ENCODE peak calls at places on chromosomes 1 and 21, in nine cellular contexts. R is Caco-2, M is fibroblast of lung, T is body of pancreas, F is AG09309, Z is thyroid gland, L is IMR-90, N is esophagus squamous epithelium, Q is cardiac muscle cell. C is an unnamed sample.

GRCh38 chr1:203556047-203556851 is 62.3 kb downstream of the OPTC start:
- DNase-seq in Q (peak), Z (peak), R (no peak), T (peak), N (no peak), F (peak), M (peak), L (peak), C (no peak)

GRCh38 chr1:12511516-12512468 is 106.2 kb downstream of the DHRS3 start:
- DNase-seq in M (peak), Z (peak), R (no peak), Q (no peak), N (no peak), F (no peak), T (no peak), L (peak), C (no peak)

GRCh38 chr1:204503122-204503912 is 8.7 kb upstream of the PIK3C2B start:
- DNase-seq in N (no peak), Z (no peak), F (no peak), M (peak), R (no peak), Q (peak), T (no peak), L (peak), C (no peak)

GRCh38 chr1:176820292-176821056 is 344.0 kb downstream of the ASTN1 start:
- DNase-seq in L (no peak), Q (no peak), M (no peak), F (no peak), R (no peak), Z (no peak), N (no peak), T (no peak), C (no peak)

GRCh38 chr1:182391028-182391361 is 595 bp downstream of the GLUL start:
- DNase-seq in F (no peak), N (no peak), Q (no peak), L (no peak), M (no peak), R (peak), Z (no peak), T (no peak), C (no peak)

GRCh38 chr1:220708929-220709801 is 19.0 kb downstream of the C1orf115 start:
- DNase-seq in Q (no peak), F (no peak), N (no peak), M (no peak), R (no peak), T (peak), Z (no peak), L (no peak), C (no peak)

GRCh38 chr1:53606197-53607095 is 132.5 kb downstream of the GLIS1 start:
- DNase-seq in Z (no peak), Q (no peak), T (no peak), L (no peak), R (no peak), M (no peak), N (no peak), F (no peak), C (no peak)

GRCh38 chr1:92380867-92381266 is 82.0 kb downstream of the RPAP2 start:
- DNase-seq in Z (no peak), T (no peak), N (no peak), M (no peak), F (no peak), R (no peak), Q (no peak), L (no peak), C (no peak)

DNA sequence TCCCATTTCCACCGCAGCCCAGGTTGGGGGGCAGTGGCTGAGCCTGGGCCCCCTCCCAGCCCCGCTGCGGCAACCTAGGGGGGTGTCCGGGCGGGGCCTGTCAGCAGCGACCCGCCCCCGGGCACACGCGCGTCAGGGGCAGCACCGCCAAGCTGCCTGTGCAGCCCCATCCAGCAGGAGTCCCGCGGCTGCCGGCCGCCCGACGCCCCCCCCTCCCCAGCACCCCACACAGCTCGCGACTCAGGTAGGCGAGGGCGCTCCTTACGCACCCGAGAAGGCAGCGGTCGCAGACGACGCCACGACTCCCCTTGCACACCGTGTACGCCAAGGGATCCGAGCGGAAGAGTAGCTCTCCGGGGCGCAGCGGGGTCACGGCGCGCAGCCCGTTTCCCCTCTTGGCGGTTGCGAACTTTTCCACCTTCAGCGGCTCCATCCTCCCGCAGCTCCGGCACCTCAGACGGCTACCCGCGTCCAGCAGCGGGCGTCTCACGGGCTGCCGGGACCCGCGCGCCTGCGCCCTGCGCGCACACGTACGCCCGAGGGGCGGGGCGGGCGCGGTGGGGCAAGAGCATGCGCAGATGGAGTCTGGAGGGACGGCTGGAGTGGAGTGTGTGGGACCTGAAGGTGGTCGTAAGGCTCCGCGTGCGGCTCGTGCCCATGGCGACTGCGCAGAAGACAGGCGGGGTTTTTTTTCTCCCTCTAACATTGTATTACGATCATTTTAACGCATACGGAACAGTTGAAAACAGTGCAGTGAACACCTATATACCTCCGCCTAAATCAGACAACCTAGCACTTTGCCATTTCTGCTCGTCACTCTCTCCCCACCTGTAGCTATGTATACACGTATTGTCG is at the start of gene SMYD3:
- DNase-seq in N (no peak), M (peak), L (peak), Z (peak), Q (peak), T (peak), R (peak), F (no peak), C (no peak)
- TF ChIP-seq CTCF in N (no peak), M (no peak), L (peak), Z (no peak), Q (peak), T (no peak), R (no peak), F (no peak), C (peak)

GRCh38 chr1:99764439-99764838 is 2.0 kb downstream of the FRRS1 start:
- DNase-seq in R (no peak), Q (no peak), Z (no peak), M (no peak), F (no peak), N (no peak), L (no peak), T (no peak), C (no peak)

GRCh38 chr1:99763956-99764355 is 2.5 kb downstream of the FRRS1 start:
- DNase-seq in L (peak), Z (no peak), N (no peak), Q (no peak), M (peak), T (no peak), R (no peak), F (no peak), C (no peak)

GRCh38 chr1:99766378-99766800 is at the start of gene FRRS1:
- DNase-seq in Q (peak), N (no peak), R (peak), F (peak), T (peak), Z (peak), L (peak), M (peak), C (peak)

GRCh38 chr1:99767996-99768524 is 1.6 kb upstream of the FRRS1 start:
- DNase-seq in N (no peak), M (peak), F (no peak), R (no peak), Z (no peak), L (no peak), T (no peak), Q (no peak), C (no peak)

DNA sequence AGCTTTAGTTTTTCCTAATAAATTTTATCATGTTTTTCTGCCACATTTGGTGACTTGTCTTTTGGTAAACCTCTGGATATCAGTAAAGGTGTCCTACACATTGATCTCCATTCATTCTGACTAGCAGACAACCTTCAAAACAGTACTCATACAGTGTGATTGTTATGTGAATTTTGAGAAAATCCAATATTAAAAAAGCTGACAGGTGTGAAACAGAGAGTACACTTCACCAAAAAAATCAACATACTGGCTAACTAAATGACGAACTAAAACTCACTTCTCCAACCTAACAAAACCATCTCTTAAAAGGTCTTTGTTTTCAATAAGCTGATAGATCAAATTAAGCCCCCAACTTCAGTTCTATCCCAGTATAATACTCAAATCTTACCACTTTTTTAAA is 1.5 kb downstream of the FRRS1 start:
- DNase-seq in Q (no peak), N (no peak), T (no peak), L (no peak), M (no peak), F (no peak), Z (no peak), R (no peak), C (no peak)
- H3K4me3 ChIP-seq in Q (no peak), N (peak), T (no peak), L (no peak), M (no peak), F (no peak), Z (no peak), R (no peak), C (no peak)

GRCh38 chr21:45002381-45003204 is 62.8 kb downstream of the SLX9 start:
- DNase-seq in L (no peak), Q (no peak), N (no peak), T (no peak), Z (no peak), R (no peak), F (no peak), M (no peak), C (no peak)

GRCh38 chr21:45001134-45002095 is 61.6 kb downstream of the SLX9 start:
- DNase-seq in M (peak), Z (peak), Q (no peak), R (no peak), T (no peak), N (no peak), F (peak), L (peak), C (peak)

GRCh38 chr21:45004059-45004422 is 64.2 kb downstream of the SLX9 start:
- DNase-seq in M (no peak), Q (no peak), R (no peak), T (peak), L (no peak), Z (no peak), F (no peak), N (no peak), C (no peak)

GRCh38 chr21:45004481-45005263 is 64.8 kb downstream of the SLX9 start:
- DNase-seq in N (no peak), F (no peak), T (peak), M (peak), L (peak), R (no peak), Q (no peak), Z (no peak), C (no peak)

DNA sequence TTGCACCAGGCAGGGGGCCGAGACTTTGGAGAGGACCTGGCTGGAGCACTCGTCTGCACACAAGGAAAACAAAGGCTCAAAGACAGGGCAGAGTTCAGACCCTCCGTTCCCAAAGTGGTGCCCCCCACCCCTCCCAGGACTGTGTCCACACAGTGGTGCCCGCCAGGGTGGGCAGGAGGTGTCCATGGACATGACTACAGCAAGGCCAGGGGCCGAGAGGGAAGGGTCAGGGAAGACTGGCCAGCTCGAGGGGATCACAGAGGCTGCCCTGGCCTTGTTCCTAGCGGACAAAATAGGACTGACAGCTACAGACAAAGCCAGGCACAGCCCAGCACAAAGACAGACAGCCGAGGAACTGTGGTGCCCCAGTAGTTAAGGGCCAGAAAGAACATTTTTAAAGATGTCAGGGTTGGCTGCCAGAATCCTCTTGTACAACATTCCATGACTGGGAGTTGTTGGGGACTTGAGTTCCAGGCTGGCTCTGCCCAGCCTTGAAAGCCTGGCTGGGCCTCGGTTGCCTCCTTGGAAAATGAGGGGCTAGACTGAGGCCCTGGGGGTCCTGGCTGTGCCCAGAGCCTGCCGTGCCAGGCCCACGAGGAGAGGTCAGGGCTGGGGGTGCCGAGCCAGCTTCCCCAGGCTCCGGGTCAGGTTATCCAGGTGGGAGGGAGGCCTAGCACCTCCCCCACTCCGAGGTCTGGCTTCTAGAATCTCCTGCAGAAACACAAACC is 63.7 kb downstream of the SLX9 start:
- DNase-seq in M (peak), Q (no peak), L (no peak), N (no peak), F (no peak), T (peak), R (no peak), Z (no peak), C (no peak)
- TF ChIP-seq CTCF in M (no peak), Q (no peak), L (no peak), N (no peak), F (no peak), T (no peak), R (no peak), Z (no peak), C (no peak)

GRCh38 chr1:26124433-26125318 is 13.1 kb downstream of the PDIK1L start:
- DNase-seq in L (no peak), Z (no peak), M (no peak), N (no peak), T (no peak), F (no peak), Q (no peak), R (no peak), C (no peak)

GRCh38 chr1:26125382-26125781 is 13.8 kb downstream of the PDIK1L start:
- DNase-seq in Z (no peak), Q (no peak), F (no peak), N (no peak), L (no peak), M (no peak), R (no peak), T (no peak), C (no peak)

GRCh38 chr1:26121854-26122773 is 10.5 kb downstream of the PDIK1L start:
- DNase-seq in Z (peak), T (no peak), M (no peak), N (no peak), F (no peak), L (no peak), R (no peak), Q (no peak), C (no peak)

GRCh38 chr1:26122988-26123973 is 11.7 kb downstream of the PDIK1L start:
- DNase-seq in F (no peak), Z (no peak), L (peak), M (peak), N (no peak), T (no peak), R (no peak), Q (no peak), C (no peak)

DNA sequence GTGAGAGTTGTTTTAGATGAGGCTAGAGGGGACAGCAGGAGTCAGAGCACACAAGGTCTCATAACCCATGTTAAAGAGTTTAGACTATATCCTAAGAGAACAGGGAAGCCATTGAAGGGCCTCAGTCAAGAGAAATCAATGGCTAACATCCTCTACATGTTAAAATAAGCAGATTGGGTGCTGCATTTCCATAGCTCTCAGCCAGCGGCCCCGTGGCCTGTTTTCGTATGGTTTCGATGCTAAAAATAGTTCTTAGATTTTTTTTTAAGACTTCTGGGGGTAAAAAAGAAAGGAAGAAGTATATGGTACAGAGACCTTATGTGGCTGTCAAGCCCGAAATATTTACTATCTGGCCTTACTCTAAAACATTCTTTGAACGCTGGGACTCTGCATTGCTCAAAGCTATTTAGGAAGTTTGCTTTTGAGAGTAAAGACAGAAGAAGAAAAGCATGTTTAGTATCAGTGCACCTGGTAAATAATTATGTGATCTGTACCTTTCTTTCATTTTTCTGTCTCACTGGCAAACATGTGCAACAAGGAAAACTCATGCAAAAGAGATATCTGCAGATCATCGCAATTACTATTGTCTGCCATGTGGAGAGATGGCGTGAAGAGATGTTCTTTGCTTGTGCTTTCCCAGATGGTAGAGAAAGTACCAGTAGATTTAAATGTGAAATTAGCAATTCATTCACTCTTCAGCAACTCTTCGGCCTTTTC is 8.4 kb downstream of the PDIK1L start:
- DNase-seq in M (no peak), Z (no peak), F (no peak), T (no peak), N (no peak), R (no peak), L (no peak), Q (no peak), C (no peak)
- H3K4me3 ChIP-seq in M (no peak), Z (no peak), F (no peak), T (no peak), N (no peak), R (no peak), L (no peak), Q (no peak), C (no peak)

GRCh38 chr1:68448365-68448764 is 1.4 kb downstream of the RPE65 start:
- DNase-seq in Q (no peak), L (no peak), M (no peak), Z (no peak), R (no peak), N (no peak), F (no peak), T (no peak), C (no peak)
- TF ChIP-seq CTCF in Q (no peak), L (no peak), M (no peak), Z (no peak), R (no peak), N (no peak), F (no peak), T (no peak), C (peak)

DNA sequence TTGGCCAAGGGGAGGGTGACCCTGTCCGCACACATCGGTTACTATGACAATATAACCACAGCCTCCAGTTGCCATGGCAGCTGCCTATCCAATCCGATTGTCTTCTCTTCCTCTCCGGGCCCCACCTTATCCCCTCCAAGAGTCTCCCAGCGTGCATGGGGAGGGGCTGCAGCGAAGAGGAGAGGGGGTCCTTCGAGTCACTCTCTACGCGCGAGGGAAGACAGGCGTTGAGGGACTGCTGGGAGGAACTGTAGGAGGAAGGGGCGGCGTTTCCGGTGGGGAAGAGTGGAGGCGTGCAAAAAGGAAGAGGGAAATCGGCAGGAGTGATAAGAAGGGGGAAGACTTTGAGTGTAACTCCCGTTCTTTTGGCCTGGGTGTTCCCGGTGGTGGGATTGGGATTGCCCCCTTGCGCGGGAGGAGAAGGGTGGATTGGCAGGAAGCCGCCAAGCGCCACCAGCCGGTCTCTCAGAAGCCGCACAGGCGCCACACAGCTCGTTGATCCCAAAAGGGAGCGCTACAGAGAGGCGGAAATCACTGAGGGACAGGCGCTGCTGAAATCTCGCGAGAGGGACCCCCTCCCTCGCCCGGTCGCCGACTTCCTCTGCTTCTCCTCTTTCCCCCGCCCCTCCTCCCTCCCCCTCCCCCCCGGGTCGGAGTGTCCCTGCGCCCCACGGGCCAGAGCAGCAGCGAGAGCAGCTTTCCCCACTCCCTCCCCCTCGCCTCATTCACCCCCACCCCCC is 381 bp upstream of the SMG7 start:
- DNase-seq in Q (peak), R (peak), Z (peak), T (peak), F (peak), L (peak), M (peak), N (peak), C (peak)
- H3K4me3 ChIP-seq in Q (peak), R (peak), Z (peak), T (peak), F (peak), L (peak), M (peak), N (peak), C (peak)

C was measured in epithelial cell of proximal tubule.